ENCODE peak calls at places on chromosomes 16 and 17, in ten cellular contexts. One of them, this sample, is unnamed.

GRCh38 chr17:38768417-38768816 is 15.9 kb downstream of the PSMB3 start:
- DNase-seq in tibial artery: no peak
- DNase-seq in GM12878: no peak
- DNase-seq in neural progenitor cell: no peak
- DNase-seq in heart right ventricle: no peak
- DNase-seq in Peyer's patch: no peak
- DNase-seq in SK-N-SH: no peak
- DNase-seq in PC-9: no peak
- DNase-seq in CD8-positive, alpha-beta memory T cell: no peak
- DNase-seq in PC-3: no peak
- DNase-seq in this sample: no peak

GRCh38 chr17:81044764-81045589 is 10.0 kb downstream of the BAIAP2 start:
- DNase-seq in tibial artery: peak
- DNase-seq in GM12878: no peak
- DNase-seq in neural progenitor cell: no peak
- DNase-seq in heart right ventricle: peak
- DNase-seq in Peyer's patch: peak
- DNase-seq in SK-N-SH: peak
- DNase-seq in PC-9: peak
- DNase-seq in CD8-positive, alpha-beta memory T cell: no peak
- DNase-seq in PC-3: peak
- DNase-seq in this sample: no peak

GRCh38 chr17:19996086-19996485 is 13.1 kb upstream of the SPECC1 start:
- DNase-seq in tibial artery: no peak
- DNase-seq in GM12878: no peak
- DNase-seq in neural progenitor cell: no peak
- DNase-seq in heart right ventricle: no peak
- DNase-seq in Peyer's patch: no peak
- DNase-seq in SK-N-SH: no peak
- DNase-seq in PC-9: no peak
- DNase-seq in CD8-positive, alpha-beta memory T cell: no peak
- DNase-seq in PC-3: no peak
- DNase-seq in this sample: no peak

GRCh38 chr17:30449480-30449879 is 27.7 kb upstream of the GOSR1 start:
- DNase-seq in tibial artery: peak
- DNase-seq in GM12878: no peak
- DNase-seq in neural progenitor cell: no peak
- DNase-seq in heart right ventricle: peak
- DNase-seq in Peyer's patch: no peak
- DNase-seq in SK-N-SH: no peak
- DNase-seq in PC-9: no peak
- DNase-seq in CD8-positive, alpha-beta memory T cell: no peak
- DNase-seq in PC-3: no peak
- DNase-seq in this sample: no peak

GRCh38 chr17:2233441-2233947 is 70.1 kb downstream of the SMG6 start:
- DNase-seq in tibial artery: peak
- DNase-seq in GM12878: no peak
- DNase-seq in neural progenitor cell: no peak
- DNase-seq in heart right ventricle: peak
- DNase-seq in Peyer's patch: no peak
- DNase-seq in SK-N-SH: no peak
- DNase-seq in PC-9: no peak
- DNase-seq in CD8-positive, alpha-beta memory T cell: no peak
- DNase-seq in PC-3: no peak
- DNase-seq in this sample: no peak

GRCh38 chr17:71900830-71901229 is 220.0 kb upstream of the SOX9 start:
- DNase-seq in tibial artery: no peak
- DNase-seq in GM12878: no peak
- DNase-seq in neural progenitor cell: no peak
- DNase-seq in heart right ventricle: no peak
- DNase-seq in Peyer's patch: no peak
- DNase-seq in SK-N-SH: no peak
- DNase-seq in PC-9: peak
- DNase-seq in CD8-positive, alpha-beta memory T cell: no peak
- DNase-seq in PC-3: peak
- DNase-seq in this sample: no peak

GRCh38 chr17:16916557-16916920 is 55.4 kb downstream of the TNFRSF13B start:
- DNase-seq in tibial artery: peak
- DNase-seq in GM12878: no peak
- DNase-seq in neural progenitor cell: no peak
- DNase-seq in heart right ventricle: no peak
- DNase-seq in Peyer's patch: no peak
- DNase-seq in SK-N-SH: no peak
- DNase-seq in PC-9: no peak
- DNase-seq in CD8-positive, alpha-beta memory T cell: no peak
- DNase-seq in PC-3: no peak
- DNase-seq in this sample: no peak

GRCh38 chr16:88731699-88732098 is 25.4 kb downstream of the CTU2 start:
- DNase-seq in tibial artery: no peak
- DNase-seq in GM12878: no peak
- DNase-seq in neural progenitor cell: no peak
- DNase-seq in heart right ventricle: no peak
- DNase-seq in Peyer's patch: no peak
- DNase-seq in SK-N-SH: peak
- DNase-seq in PC-9: peak
- DNase-seq in CD8-positive, alpha-beta memory T cell: no peak
- DNase-seq in PC-3: no peak
- DNase-seq in this sample: no peak

GRCh38 chr16:49019081-49019633 is 262.5 kb downstream of the CBLN1 start:
- DNase-seq in tibial artery: no peak
- DNase-seq in GM12878: no peak
- DNase-seq in neural progenitor cell: peak
- DNase-seq in heart right ventricle: no peak
- DNase-seq in Peyer's patch: no peak
- DNase-seq in SK-N-SH: no peak
- DNase-seq in PC-9: no peak
- DNase-seq in CD8-positive, alpha-beta memory T cell: no peak
- DNase-seq in PC-3: no peak
- DNase-seq in this sample: no peak

GRCh38 chr17:57957886-57958285 is 2.7 kb upstream of the CUEDC1 start:
- DNase-seq in tibial artery: no peak
- DNase-seq in GM12878: no peak
- DNase-seq in neural progenitor cell: no peak
- DNase-seq in heart right ventricle: no peak
- DNase-seq in Peyer's patch: no peak
- DNase-seq in SK-N-SH: no peak
- DNase-seq in PC-9: no peak
- DNase-seq in CD8-positive, alpha-beta memory T cell: no peak
- DNase-seq in PC-3: no peak
- DNase-seq in this sample: no peak

GRCh38 chr16:12530291-12530690 is 273.4 kb downstream of the CPPED1 start:
- DNase-seq in tibial artery: no peak
- DNase-seq in GM12878: no peak
- DNase-seq in neural progenitor cell: no peak
- DNase-seq in heart right ventricle: no peak
- DNase-seq in Peyer's patch: no peak
- DNase-seq in SK-N-SH: no peak
- DNase-seq in PC-9: no peak
- DNase-seq in CD8-positive, alpha-beta memory T cell: no peak
- DNase-seq in PC-3: no peak
- DNase-seq in this sample: no peak

GRCh38 chr16:20333120-20333519 is 5.8 kb upstream of the GP2 start:
- DNase-seq in tibial artery: no peak
- DNase-seq in GM12878: no peak
- DNase-seq in neural progenitor cell: peak
- DNase-seq in heart right ventricle: no peak
- DNase-seq in Peyer's patch: no peak
- DNase-seq in SK-N-SH: no peak
- DNase-seq in PC-9: no peak
- DNase-seq in CD8-positive, alpha-beta memory T cell: no peak
- DNase-seq in PC-3: no peak
- DNase-seq in this sample: no peak

GRCh38 chr17:61463068-61463980 is 11.1 kb downstream of the TBX4 start:
- DNase-seq in tibial artery: peak
- DNase-seq in GM12878: no peak
- DNase-seq in neural progenitor cell: no peak
- DNase-seq in heart right ventricle: no peak
- DNase-seq in Peyer's patch: peak
- DNase-seq in SK-N-SH: no peak
- DNase-seq in PC-9: no peak
- DNase-seq in CD8-positive, alpha-beta memory T cell: no peak
- DNase-seq in PC-3: no peak
- DNase-seq in this sample: no peak

GRCh38 chr16:65375651-65376050 is 253.8 kb upstream of the CDH11 start:
- DNase-seq in tibial artery: no peak
- DNase-seq in GM12878: no peak
- DNase-seq in neural progenitor cell: no peak
- DNase-seq in heart right ventricle: no peak
- DNase-seq in Peyer's patch: no peak
- DNase-seq in SK-N-SH: no peak
- DNase-seq in PC-9: no peak
- DNase-seq in CD8-positive, alpha-beta memory T cell: no peak
- DNase-seq in PC-3: peak
- DNase-seq in this sample: no peak

GRCh38 chr17:81350320-81350686 is 45.0 kb upstream of the BAHCC1 start:
- DNase-seq in tibial artery: no peak
- DNase-seq in GM12878: no peak
- DNase-seq in neural progenitor cell: no peak
- DNase-seq in heart right ventricle: no peak
- DNase-seq in Peyer's patch: peak
- DNase-seq in SK-N-SH: no peak
- DNase-seq in PC-9: no peak
- DNase-seq in CD8-positive, alpha-beta memory T cell: no peak
- DNase-seq in PC-3: no peak
- DNase-seq in this sample: no peak

DNA sequence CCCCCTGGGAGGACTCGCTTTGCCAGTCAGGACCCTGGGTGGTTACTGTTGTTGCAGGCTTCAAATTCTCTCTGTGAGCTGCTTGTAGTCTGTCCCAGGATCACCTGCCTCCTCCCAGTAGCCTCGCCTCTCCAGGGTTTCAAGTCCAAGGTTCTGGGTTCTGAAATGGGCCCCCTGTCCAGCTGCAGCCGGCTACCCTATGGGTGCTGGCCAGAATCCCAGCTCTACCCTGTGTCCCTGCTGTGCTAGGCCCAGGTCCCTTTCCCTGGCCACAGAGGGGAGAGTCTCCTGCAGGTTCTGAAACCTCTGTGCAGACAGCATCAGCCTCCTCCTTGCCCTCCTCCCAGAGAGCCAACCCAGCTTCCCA is 21.4 kb downstream of the UNC13D start:
- DNase-seq in tibial artery: no peak
- DNase-seq in GM12878: no peak
- DNase-seq in neural progenitor cell: no peak
- DNase-seq in heart right ventricle: no peak
- DNase-seq in Peyer's patch: no peak
- DNase-seq in SK-N-SH: no peak
- DNase-seq in PC-9: no peak
- DNase-seq in CD8-positive, alpha-beta memory T cell: no peak
- DNase-seq in PC-3: no peak
- DNase-seq in this sample: no peak
- H3K27ac ChIP-seq in tibial artery: no peak
- H3K27ac ChIP-seq in GM12878: no peak
- H3K27ac ChIP-seq in neural progenitor cell: no peak
- H3K27ac ChIP-seq in heart right ventricle: no peak
- H3K27ac ChIP-seq in Peyer's patch: no peak
- H3K27ac ChIP-seq in SK-N-SH: no peak
- H3K27ac ChIP-seq in PC-9: no peak
- H3K27ac ChIP-seq in CD8-positive, alpha-beta memory T cell: no peak
- H3K27ac ChIP-seq in PC-3: no peak
- H3K27ac ChIP-seq in this sample: peak

DNA sequence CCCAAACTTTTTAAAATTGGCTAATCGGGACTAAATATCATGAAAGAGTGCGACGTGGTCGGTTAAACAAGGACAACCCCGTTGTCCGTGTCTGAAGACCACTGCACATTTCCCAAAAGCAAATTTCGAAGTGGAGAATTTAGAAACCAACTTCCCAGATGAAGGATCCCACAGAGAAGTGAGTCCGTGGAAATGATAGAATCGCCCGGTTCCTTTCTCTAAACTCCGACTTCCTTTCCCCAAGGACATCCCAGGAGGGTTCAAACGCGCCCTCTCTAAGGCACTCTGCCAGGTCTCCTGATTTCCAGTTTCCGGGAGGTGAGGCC is 1.2 kb upstream of the MMP15 start:
- DNase-seq in tibial artery: no peak
- DNase-seq in GM12878: no peak
- DNase-seq in neural progenitor cell: no peak
- DNase-seq in heart right ventricle: no peak
- DNase-seq in Peyer's patch: no peak
- DNase-seq in SK-N-SH: no peak
- DNase-seq in PC-9: no peak
- DNase-seq in CD8-positive, alpha-beta memory T cell: no peak
- DNase-seq in PC-3: no peak
- DNase-seq in this sample: no peak
- H3K27ac ChIP-seq in tibial artery: no peak
- H3K27ac ChIP-seq in GM12878: no peak
- H3K27ac ChIP-seq in neural progenitor cell: no peak
- H3K27ac ChIP-seq in heart right ventricle: peak
- H3K27ac ChIP-seq in Peyer's patch: peak
- H3K27ac ChIP-seq in SK-N-SH: no peak
- H3K27ac ChIP-seq in PC-9: peak
- H3K27ac ChIP-seq in CD8-positive, alpha-beta memory T cell: no peak
- H3K27ac ChIP-seq in PC-3: no peak
- H3K27ac ChIP-seq in this sample: no peak

DNA sequence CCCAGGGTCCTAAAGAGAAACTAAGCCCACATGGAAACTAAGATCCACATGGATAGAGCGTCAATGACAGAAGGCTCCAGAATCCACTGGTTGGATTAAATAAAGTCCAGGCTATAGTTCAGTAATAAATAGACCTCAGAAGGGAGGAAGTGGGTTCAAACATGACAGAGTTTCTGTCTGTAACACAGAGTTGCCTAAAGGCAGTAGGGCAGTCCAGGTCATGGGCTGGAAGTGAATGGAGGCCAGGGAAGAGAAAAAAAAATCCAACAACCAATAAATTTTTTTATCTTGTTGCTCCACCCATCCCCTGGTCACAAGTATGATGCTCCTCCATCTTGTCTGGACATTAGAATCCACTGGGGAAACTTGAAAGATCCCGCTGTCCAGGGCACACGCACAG is 92.4 kb downstream of the RGS9 start:
- DNase-seq in tibial artery: no peak
- DNase-seq in GM12878: no peak
- DNase-seq in neural progenitor cell: no peak
- DNase-seq in heart right ventricle: no peak
- DNase-seq in Peyer's patch: no peak
- DNase-seq in SK-N-SH: no peak
- DNase-seq in PC-9: no peak
- DNase-seq in CD8-positive, alpha-beta memory T cell: no peak
- DNase-seq in PC-3: no peak
- DNase-seq in this sample: no peak
- H3K27ac ChIP-seq in tibial artery: no peak
- H3K27ac ChIP-seq in GM12878: peak
- H3K27ac ChIP-seq in neural progenitor cell: no peak
- H3K27ac ChIP-seq in heart right ventricle: no peak
- H3K27ac ChIP-seq in Peyer's patch: no peak
- H3K27ac ChIP-seq in SK-N-SH: peak
- H3K27ac ChIP-seq in PC-9: peak
- H3K27ac ChIP-seq in CD8-positive, alpha-beta memory T cell: no peak
- H3K27ac ChIP-seq in PC-3: no peak
- H3K27ac ChIP-seq in this sample: no peak

DNA sequence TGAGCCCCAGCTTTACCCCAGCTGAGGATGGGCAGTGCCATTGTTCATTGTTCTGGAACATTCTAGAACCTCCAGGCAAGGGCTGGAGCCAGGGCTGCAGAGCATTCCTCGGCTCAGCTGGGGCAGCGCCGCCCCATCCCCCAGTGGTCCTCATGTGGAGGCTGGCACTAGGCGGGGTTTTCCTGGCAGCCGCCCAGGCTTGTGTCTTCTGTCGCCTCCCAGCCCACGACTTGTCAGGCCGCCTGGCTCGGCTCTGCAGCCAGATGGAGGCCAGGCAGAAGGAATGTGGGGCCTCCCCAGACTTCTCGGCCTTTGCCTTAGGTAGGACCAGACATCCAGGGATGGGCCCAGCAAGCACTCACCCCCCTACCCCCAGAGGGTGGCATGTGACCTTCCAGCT is at the start of gene TMEM95:
- DNase-seq in tibial artery: no peak
- DNase-seq in GM12878: no peak
- DNase-seq in neural progenitor cell: no peak
- DNase-seq in heart right ventricle: peak
- DNase-seq in Peyer's patch: no peak
- DNase-seq in SK-N-SH: no peak
- DNase-seq in PC-9: peak
- DNase-seq in CD8-positive, alpha-beta memory T cell: no peak
- DNase-seq in PC-3: no peak
- DNase-seq in this sample: no peak
- H3K27ac ChIP-seq in tibial artery: peak
- H3K27ac ChIP-seq in GM12878: no peak
- H3K27ac ChIP-seq in neural progenitor cell: no peak
- H3K27ac ChIP-seq in heart right ventricle: peak
- H3K27ac ChIP-seq in Peyer's patch: no peak
- H3K27ac ChIP-seq in SK-N-SH: no peak
- H3K27ac ChIP-seq in PC-9: no peak
- H3K27ac ChIP-seq in CD8-positive, alpha-beta memory T cell: no peak
- H3K27ac ChIP-seq in PC-3: no peak
- H3K27ac ChIP-seq in this sample: no peak

This sample was measured in CD4-positive, alpha-beta memory T cell.